ENCODE peak calls at places on chromosome 19, in ten cellular contexts. A is Karpas-422, D is heart left ventricle, S is PC-3, Q is H9, X is aorta, M is uterus, K is transverse colon, T is lung, W is heart right ventricle. R is an unnamed sample.

GRCh38 chr19:46614114-46614701 is 10.7 kb downstream of the PTGIR start:
- DNase-seq in A (peak), D (peak), S (peak), Q (peak), X (peak), M (peak), K (peak), T (peak), W (peak), R (peak)

GRCh38 chr19:19366691-19367396 is 38.6 kb upstream of the GATAD2A start:
- DNase-seq in A (peak), D (peak), S (peak), Q (peak), X (peak), M (peak), K (peak), T (peak), W (peak), R (peak)

GRCh38 chr19:892243-892996 is 567 bp downstream of the MED16 start:
- DNase-seq in A (peak), D (no peak), S (no peak), Q (no peak), X (no peak), M (no peak), K (peak), T (no peak), W (no peak), R (no peak)

GRCh38 chr19:10419646-10420443 is 493 bp upstream of the PDE4A start:
- DNase-seq in A (peak), D (no peak), S (peak), Q (peak), X (no peak), M (no peak), K (no peak), T (no peak), W (no peak), R (peak)

GRCh38 chr19:20611866-20612265 is 46.3 kb upstream of the ZNF737 start:
- DNase-seq in A (no peak), D (no peak), S (no peak), Q (no peak), X (no peak), M (no peak), K (no peak), T (no peak), W (no peak), R (no peak)

GRCh38 chr19:20565321-20566018 is at the start of gene ZNF737:
- DNase-seq in A (peak), D (peak), S (peak), Q (peak), X (peak), M (peak), K (peak), T (peak), W (peak), R (peak)

GRCh38 chr19:4870025-4870700 is 2.7 kb upstream of the PLIN3 start:
- DNase-seq in A (peak), D (no peak), S (peak), Q (peak), X (peak), M (peak), K (peak), T (peak), W (no peak), R (peak)

GRCh38 chr19:47228168-47228936 is 2.6 kb downstream of the BBC3 start:
- DNase-seq in A (peak), D (peak), S (no peak), Q (peak), X (peak), M (peak), K (peak), T (no peak), W (no peak), R (peak)

GRCh38 chr19:55247621-55248099 is 11.2 kb downstream of the PPP6R1 start:
- DNase-seq in A (no peak), D (peak), S (peak), Q (no peak), X (peak), M (no peak), K (peak), T (peak), W (peak), R (no peak)

GRCh38 chr19:23263870-23264590 is 13.8 kb upstream of the ZNF724 start:
- DNase-seq in A (no peak), D (no peak), S (no peak), Q (no peak), X (no peak), M (no peak), K (no peak), T (no peak), W (no peak), R (no peak)

GRCh38 chr19:10431943-10432735 is 11.8 kb downstream of the PDE4A start:
- DNase-seq in A (peak), D (peak), S (peak), Q (peak), X (peak), M (no peak), K (peak), T (peak), W (peak), R (peak)

GRCh38 chr19:40139533-40140287 is 49.0 kb upstream of the ZNF780A start:
- DNase-seq in A (peak), D (no peak), S (peak), Q (no peak), X (no peak), M (no peak), K (no peak), T (no peak), W (no peak), R (no peak)

GRCh38 chr19:40055832-40056504 is at the start of gene ZNF780B:
- DNase-seq in A (peak), D (peak), S (peak), Q (peak), X (peak), M (peak), K (peak), T (peak), W (peak), R (peak)

GRCh38 chr19:42284066-42284501 is 15.0 kb downstream of the CIC start:
- DNase-seq in A (peak), D (peak), S (no peak), Q (no peak), X (peak), M (peak), K (peak), T (peak), W (peak), R (peak)

GRCh38 chr19:2192862-2193261 is 29.1 kb downstream of the DOT1L start:
- DNase-seq in A (no peak), D (no peak), S (no peak), Q (no peak), X (no peak), M (no peak), K (no peak), T (no peak), W (no peak), R (no peak)

GRCh38 chr19:1082165-1082927 is 12.8 kb downstream of the POLR2E start:
- DNase-seq in A (peak), D (peak), S (peak), Q (peak), X (no peak), M (no peak), K (peak), T (peak), W (no peak), R (peak)

GRCh38 chr19:34675919-34676318 is 1.0 kb downstream of the SCGB2B2 start:
- DNase-seq in A (no peak), D (no peak), S (no peak), Q (no peak), X (no peak), M (no peak), K (no peak), T (no peak), W (no peak), R (no peak)

GRCh38 chr19:49912965-49913685 is 15.9 kb upstream of the ATF5 start:
- DNase-seq in A (no peak), D (no peak), S (no peak), Q (peak), X (peak), M (no peak), K (no peak), T (no peak), W (no peak), R (no peak)

GRCh38 chr19:1038995-1039645 is 787 bp upstream of the ABCA7 start:
- DNase-seq in A (no peak), D (no peak), S (no peak), Q (peak), X (no peak), M (no peak), K (no peak), T (no peak), W (no peak), R (no peak)

GRCh38 chr19:5017235-5017634 is 48.3 kb downstream of the KDM4B start:
- DNase-seq in A (no peak), D (no peak), S (no peak), Q (no peak), X (no peak), M (no peak), K (no peak), T (no peak), W (no peak), R (no peak)

DNA sequence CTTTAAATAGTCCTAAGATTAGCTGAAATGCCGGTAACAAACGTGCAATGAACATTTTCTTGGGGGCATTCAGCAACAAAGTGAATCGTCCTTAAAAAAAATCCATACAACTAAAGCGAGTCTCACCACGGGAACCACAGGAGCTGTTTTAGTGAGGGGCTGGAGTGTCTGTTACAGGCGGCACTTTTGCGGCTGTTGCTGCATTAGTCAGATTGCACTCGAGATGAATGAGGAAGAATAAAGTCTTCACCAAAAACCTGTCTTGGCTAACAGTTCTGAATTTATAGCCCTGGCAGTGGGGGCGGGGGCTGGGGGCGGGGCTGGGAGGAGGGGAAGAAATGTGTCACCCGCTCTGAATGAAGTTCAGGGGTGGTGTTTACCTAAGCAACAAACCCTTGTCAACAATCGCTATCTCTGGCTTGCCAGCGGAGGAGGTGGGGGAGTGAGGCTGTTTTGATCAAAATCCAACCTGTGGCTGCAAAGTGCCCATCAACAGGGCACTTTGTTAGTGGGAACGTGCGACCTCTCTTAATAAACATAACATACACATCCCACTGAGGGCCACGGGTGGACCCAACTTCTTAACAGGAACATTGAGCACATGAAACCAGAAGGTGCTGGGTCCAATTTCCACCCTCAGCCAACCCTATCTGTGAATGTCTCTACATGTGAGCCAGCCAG is 44.5 kb downstream of the RFX2 start:
- DNase-seq in A (no peak), D (peak), S (peak), Q (peak), X (peak), M (peak), K (peak), T (no peak), W (peak), R (no peak)
- H3K27ac ChIP-seq in A (no peak), D (peak), S (peak), Q (peak), X (peak), M (peak), K (peak), T (peak), W (peak), R (no peak)

GRCh38 chr19:37654118-37654517 is 1.1 kb downstream of the ZFP30 start:
- DNase-seq in A (no peak), D (no peak), S (no peak), Q (no peak), X (no peak), M (no peak), K (no peak), T (no peak), W (no peak), R (no peak)
- H3K27ac ChIP-seq in A (peak), D (peak), S (no peak), Q (no peak), X (no peak), M (peak), K (peak), T (peak), W (peak), R (peak)

GRCh38 chr19:13747098-13747453 is 17.2 kb upstream of the MRI1 start:
- DNase-seq in A (no peak), D (no peak), S (no peak), Q (no peak), X (no peak), M (no peak), K (no peak), T (no peak), W (no peak), R (no peak)
- H3K27ac ChIP-seq in A (no peak), D (peak), S (no peak), Q (no peak), X (peak), M (peak), K (peak), T (peak), W (peak), R (no peak)

GRCh38 chr19:53537126-53537522 is 821 bp upstream of the ZNF331 start:
- DNase-seq in A (no peak), D (no peak), S (no peak), Q (no peak), X (no peak), M (no peak), K (no peak), T (no peak), W (no peak), R (no peak)
- H3K27ac ChIP-seq in A (no peak), D (peak), S (peak), Q (no peak), X (no peak), M (peak), K (peak), T (peak), W (peak), R (peak)

DNA sequence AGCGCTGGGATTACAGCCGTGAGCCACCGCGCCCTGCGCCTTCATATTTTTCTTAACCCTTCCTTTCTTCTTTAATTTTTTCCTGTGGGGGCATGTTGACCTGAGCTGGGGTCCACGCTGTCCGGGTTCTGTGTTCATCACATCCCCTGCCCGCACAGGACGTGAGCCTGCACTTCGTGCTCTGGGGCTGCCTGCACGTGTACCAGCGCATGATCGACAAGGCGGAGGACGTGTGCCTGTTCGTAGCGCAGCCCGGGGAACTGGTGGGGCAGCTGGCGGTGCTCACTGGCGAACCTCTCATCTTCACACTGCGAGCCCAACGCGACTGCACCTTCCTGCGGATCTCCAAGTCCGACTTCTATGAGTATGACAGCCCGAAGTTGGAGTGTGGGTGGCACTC is 14.2 kb downstream of the PNPLA6 start:
- DNase-seq in A (no peak), D (no peak), S (no peak), Q (no peak), X (peak), M (no peak), K (no peak), T (no peak), W (no peak), R (no peak)
- H3K27ac ChIP-seq in A (no peak), D (no peak), S (no peak), Q (no peak), X (no peak), M (no peak), K (no peak), T (no peak), W (no peak), R (no peak)

R was measured in WERI-Rb-1.